ENCODE peak calls at places on chromosomes 2 and 18, in five cellular contexts. J is choroid plexus epithelial cell, H is AG10803, F is breast epithelium, R is cardiac fibroblast. N is an unnamed sample.

GRCh38 chr2:23042176-23042909 is 342.6 kb upstream of the KLHL29 start:
- DNase-seq in J (no peak), H (no peak), F (no peak), R (peak), N (peak)

GRCh38 chr2:210233487-210233886 is 8.2 kb upstream of the ACADL start:
- DNase-seq in J (no peak), H (no peak), F (no peak), R (no peak), N (no peak)

GRCh38 chr2:151669585-151670081 is 64.6 kb downstream of the NEB start:
- DNase-seq in J (no peak), H (no peak), F (no peak), R (no peak), N (no peak)

GRCh38 chr2:120287183-120288015 is 34.7 kb downstream of the RALB start:
- DNase-seq in J (peak), H (peak), F (no peak), R (peak), N (peak)

GRCh38 chr2:215609089-215610032 is 173.5 kb upstream of the FN1 start:
- DNase-seq in J (peak), H (peak), F (no peak), R (peak), N (no peak)

GRCh38 chr2:18312818-18313217 is 247.6 kb downstream of the RDH14 start:
- DNase-seq in J (no peak), H (no peak), F (no peak), R (no peak), N (no peak)

GRCh38 chr18:57376503-57376902 is 24.1 kb downstream of the ST8SIA3 start:
- DNase-seq in J (no peak), H (no peak), F (no peak), R (no peak), N (no peak)

GRCh38 chr2:32947076-32947483 is 327 bp downstream of the LTBP1 start:
- DNase-seq in J (peak), H (no peak), F (no peak), R (no peak), N (no peak)

GRCh38 chr2:126649101-126649500 is 6.9 kb upstream of the GYPC start:
- DNase-seq in J (no peak), H (no peak), F (no peak), R (no peak), N (no peak)

GRCh38 chr2:5945707-5946106 is 253.5 kb downstream of the SOX11 start:
- DNase-seq in J (no peak), H (no peak), F (no peak), R (no peak), N (no peak)

GRCh38 chr2:241844831-241845578 is 13.7 kb downstream of the PDCD1 start:
- DNase-seq in J (no peak), H (no peak), F (no peak), R (no peak), N (no peak)

GRCh38 chr18:23810396-23810795 is 121.1 kb downstream of the LAMA3 start:
- DNase-seq in J (no peak), H (no peak), F (no peak), R (no peak), N (no peak)

GRCh38 chr2:127032601-127033000 is 74.4 kb downstream of the BIN1 start:
- DNase-seq in J (no peak), H (peak), F (no peak), R (peak), N (peak)

GRCh38 chr2:200193331-200193730 is 113.2 kb upstream of the SPATS2L start:
- DNase-seq in J (no peak), H (no peak), F (no peak), R (no peak), N (no peak)

GRCh38 chr2:170122883-170123547 is 54.9 kb upstream of the MYO3B start:
- DNase-seq in J (peak), H (no peak), F (no peak), R (peak), N (no peak)

DNA sequence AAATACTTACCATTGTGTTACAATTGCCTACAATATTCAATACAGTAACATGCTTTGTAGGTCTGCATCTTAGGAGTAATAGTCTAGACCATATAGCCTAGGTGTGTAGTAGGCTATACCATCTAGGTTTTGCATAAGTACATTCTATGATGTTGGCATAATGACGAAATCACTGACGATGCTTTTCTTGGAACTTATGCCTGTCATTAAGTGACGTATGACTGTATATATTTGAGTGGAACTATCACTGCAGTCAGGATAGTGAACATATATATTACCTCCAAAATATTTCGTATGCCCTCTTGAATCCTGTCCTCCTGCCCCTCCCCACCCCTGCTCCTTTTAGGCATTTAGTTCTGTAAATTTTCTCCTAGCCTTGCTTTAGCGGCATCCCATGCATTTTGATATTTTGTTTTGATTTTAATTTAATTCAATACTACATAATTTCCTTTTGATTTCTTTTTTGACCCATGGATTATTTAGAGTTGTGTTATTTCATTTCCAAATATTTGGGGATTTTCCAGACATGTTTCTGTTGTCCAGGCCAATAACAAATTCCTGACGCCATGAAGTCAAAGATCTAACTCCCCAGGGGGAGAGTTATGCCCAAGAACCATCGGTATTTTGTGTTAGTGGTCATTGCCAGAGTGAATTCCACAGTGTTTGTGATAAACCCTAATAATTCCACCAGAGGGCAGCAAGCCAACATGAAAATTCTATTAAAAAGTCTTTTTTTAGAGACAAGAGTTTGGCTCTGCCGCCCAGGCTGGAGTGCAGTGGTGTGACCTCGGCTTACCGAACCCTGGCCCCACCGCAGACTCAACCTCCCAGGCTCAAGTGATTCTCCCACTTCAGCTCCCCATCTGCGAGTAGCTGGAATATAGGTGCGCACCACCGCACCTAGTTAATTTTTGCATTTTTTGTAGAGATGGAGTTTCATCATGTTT is 24.2 kb upstream of the CASP8 start:
- DNase-seq in J (peak), H (peak), F (no peak), R (peak), N (peak)
- H3K4me3 ChIP-seq in J (peak), H (no peak), F (no peak), R (no peak), N (no peak)

DNA sequence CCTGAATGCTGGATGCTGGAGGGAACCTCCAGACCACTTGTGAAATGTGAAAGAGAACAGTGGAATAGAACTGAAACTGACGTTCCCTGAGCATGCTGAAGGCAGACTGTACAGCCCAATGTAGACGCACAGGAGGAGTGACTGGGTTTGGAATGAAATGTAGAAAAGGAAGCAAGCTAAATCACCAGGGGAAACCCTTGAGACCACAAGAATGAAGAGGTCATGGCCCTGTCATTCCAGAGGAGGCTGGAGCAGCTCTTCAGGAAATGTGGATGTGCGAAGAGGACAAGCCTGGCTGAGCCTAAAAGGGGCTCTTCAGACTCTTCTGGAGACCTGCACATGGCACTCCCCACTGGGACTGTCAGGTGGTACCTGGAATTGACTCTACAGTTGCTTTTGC is 118.5 kb upstream of the ALPP start:
- DNase-seq in J (peak), H (peak), F (no peak), R (peak), N (peak)
- H3K4me3 ChIP-seq in J (peak), H (peak), F (no peak), R (peak), N (no peak)

DNA sequence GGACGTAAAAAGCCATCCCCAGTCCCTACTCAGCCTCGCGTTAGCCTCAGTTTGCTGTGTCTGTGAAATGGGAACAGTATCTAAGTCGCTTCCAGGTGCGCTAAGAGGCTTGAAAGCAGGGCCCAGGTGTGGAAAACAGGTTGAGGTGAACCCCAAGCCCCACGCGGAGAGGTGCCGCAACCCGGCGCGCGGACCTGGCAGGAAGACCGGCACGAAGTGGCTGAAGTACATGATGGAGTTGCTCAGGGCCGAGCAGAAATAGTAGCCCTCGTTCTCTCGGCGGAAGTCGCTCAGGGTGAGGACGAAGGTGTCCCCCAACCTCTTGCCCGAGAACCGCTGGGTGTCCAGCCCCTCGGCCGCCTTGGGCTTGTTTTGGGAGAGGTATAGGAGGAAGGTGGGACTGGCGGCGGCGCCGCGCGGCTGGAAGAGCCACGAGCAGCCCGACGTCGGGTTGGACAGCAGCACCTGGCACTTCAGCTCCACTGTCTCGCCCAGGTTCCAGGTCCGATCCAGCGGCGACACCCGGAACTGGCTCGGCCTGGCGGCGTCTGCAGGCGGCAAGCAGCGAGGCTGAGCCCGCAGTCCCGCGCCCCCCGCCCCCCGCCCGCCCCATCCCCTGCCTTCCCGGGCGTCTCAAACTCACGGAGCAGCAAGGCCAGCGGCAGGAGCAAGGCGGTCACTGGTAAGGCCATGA is 432 bp downstream of the CD8A start:
- DNase-seq in J (no peak), H (no peak), F (no peak), R (no peak), N (no peak)
- H3K4me3 ChIP-seq in J (no peak), H (no peak), F (peak), R (no peak), N (no peak)

GRCh38 chr2:176140130-176140519 is 10.6 kb downstream of the HOXD8 start:
- DNase-seq in J (no peak), H (peak), F (no peak), R (no peak), N (peak)
- H3K4me3 ChIP-seq in J (no peak), H (peak), F (peak), R (peak), N (peak)

GRCh38 chr2:64649013-64649484 is 4.7 kb downstream of the SERTAD2 start:
- DNase-seq in J (no peak), H (no peak), F (no peak), R (no peak), N (no peak)
- H3K4me3 ChIP-seq in J (no peak), H (no peak), F (peak), R (no peak), N (no peak)

GRCh38 chr2:11679491-11680130 is 9.6 kb upstream of the NTSR2 start:
- DNase-seq in J (no peak), H (no peak), F (no peak), R (no peak), N (no peak)
- H3K4me3 ChIP-seq in J (no peak), H (no peak), F (no peak), R (no peak), N (no peak)

DNA sequence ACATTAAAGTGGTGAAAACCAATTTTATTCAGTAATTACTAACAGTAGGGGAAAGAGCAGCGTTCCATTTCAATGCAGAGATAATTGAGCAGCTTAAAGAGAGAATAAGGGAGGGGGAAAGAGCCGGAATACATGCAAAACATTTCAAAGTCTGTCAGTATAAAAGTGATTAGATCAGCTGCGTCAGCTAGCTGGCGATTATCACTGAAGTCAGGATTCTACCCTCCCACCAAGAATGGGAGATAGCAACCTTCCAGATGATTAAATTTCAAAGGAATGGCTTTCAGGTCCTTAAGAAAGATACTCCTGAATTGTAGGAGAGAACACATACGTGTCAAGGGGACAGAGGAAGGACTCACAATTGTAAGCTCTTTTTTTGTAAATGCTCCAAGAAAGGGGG is 2.7 kb upstream of the ZC3H6 start:
- DNase-seq in J (no peak), H (no peak), F (no peak), R (no peak), N (no peak)
- H3K4me3 ChIP-seq in J (no peak), H (no peak), F (no peak), R (no peak), N (no peak)

GRCh38 chr2:121754851-121755236 is 607 bp upstream of the TSN start:
- DNase-seq in J (no peak), H (no peak), F (no peak), R (no peak), N (no peak)
- H3K4me3 ChIP-seq in J (peak), H (peak), F (peak), R (peak), N (peak)

GRCh38 chr2:46849080-46849715 is 66.4 kb downstream of the MCFD2 start:
- DNase-seq in J (peak), H (no peak), F (no peak), R (peak), N (no peak)

GRCh38 chr2:46852124-46852523 is 63.5 kb downstream of the MCFD2 start:
- DNase-seq in J (no peak), H (no peak), F (no peak), R (no peak), N (no peak)

GRCh38 chr2:46849741-46850474 is 65.7 kb downstream of the MCFD2 start:
- DNase-seq in J (peak), H (no peak), F (no peak), R (peak), N (no peak)

GRCh38 chr2:46852598-46852997 is 63.0 kb downstream of the MCFD2 start:
- DNase-seq in J (peak), H (no peak), F (no peak), R (peak), N (no peak)

GRCh38 chr2:46850742-46851141 is 64.9 kb downstream of the MCFD2 start:
- DNase-seq in J (peak), H (peak), F (no peak), R (peak), N (peak)
- H3K4me3 ChIP-seq in J (no peak), H (no peak), F (no peak), R (peak), N (no peak)